ENCODE peak calls at places on chromosomes 6 and 20, in six cellular contexts. W is stomach, B is hepatocyte, K is mesothelial cell of epicardium, P is psoas muscle, T is A549. L is an unnamed sample.

GRCh38 chr20:6702144-6702543 is 65.3 kb upstream of the BMP2 start:
- DNase-seq in B (no peak), W (no peak), P (no peak), K (no peak), T (no peak), L (no peak)

GRCh38 chr20:49913399-49914047 is 1.8 kb downstream of the SPATA2 start:
- DNase-seq in B (no peak), W (no peak), P (no peak), T (no peak), K (no peak), L (no peak)

GRCh38 chr6:93792751-93793150 is 373.4 kb upstream of the EPHA7 start:
- DNase-seq in P (no peak), K (no peak), T (no peak), W (no peak), B (no peak), L (no peak)

GRCh38 chr20:62772994-62773858 is 23.0 kb upstream of the MRGBP start:
- DNase-seq in W (no peak), P (no peak), B (no peak), K (no peak), T (no peak), L (no peak)

GRCh38 chr6:138640028-138640427 is 133.5 kb upstream of the CCDC28A start:
- DNase-seq in K (no peak), W (no peak), B (no peak), P (no peak), T (no peak), L (no peak)

GRCh38 chr6:126983779-126984178 is 134.7 kb upstream of the RSPO3 start:
- DNase-seq in K (no peak), P (no peak), B (no peak), T (no peak), W (no peak), L (no peak)

GRCh38 chr6:160881409-160881808 is 110.2 kb upstream of the MAP3K4 start:
- DNase-seq in W (no peak), P (no peak), K (no peak), T (no peak), B (no peak), L (no peak)

GRCh38 chr6:42901538-42901957 is 14.3 kb upstream of the PTCRA start:
- DNase-seq in W (peak; percentile 88), P (peak; percentile 70), T (peak; percentile 41), K (no peak), B (peak; percentile 89), L (no peak)

GRCh38 chr6:146890644-146891434 is 292.1 kb downstream of the ADGB start:
- DNase-seq in K (no peak), T (no peak), P (no peak), B (no peak), W (no peak), L (no peak)

GRCh38 chr6:151065027-151065815 is 174.5 kb upstream of the AKAP12 start:
- DNase-seq in P (no peak), T (no peak), K (no peak), W (no peak), B (no peak), L (no peak)

GRCh38 chr6:70221025-70221714 is 81.7 kb downstream of the COL9A1 start:
- DNase-seq in W (no peak), T (peak; percentile 15), P (no peak), B (peak; percentile 66), K (no peak), L (no peak)

GRCh38 chr6:169979873-169980440 is 228.5 kb downstream of the ERMARD start:
- DNase-seq in B (no peak), T (no peak), W (no peak), P (no peak), K (no peak), L (no peak)

GRCh38 chr6:43951063-43951755 is 176.0 kb downstream of the MRPL14 start:
- DNase-seq in T (no peak), W (peak; percentile 87), B (peak; percentile 85), K (no peak), P (peak; percentile 61), L (peak; percentile 77)

GRCh38 chr6:35343092-35343834 is 905 bp downstream of the PPARD start:
- DNase-seq in T (no peak), P (peak; percentile 45), W (peak; percentile 43), B (no peak), K (no peak), L (no peak)

GRCh38 chr6:159908535-159908934 is 17.7 kb downstream of the MAS1 start:
- DNase-seq in K (no peak), W (no peak), P (no peak), B (no peak), T (no peak), L (no peak)

GRCh38 chr6:22227824-22228610 is 68.8 kb downstream of the PRL start:
- DNase-seq in P (no peak), T (no peak), B (no peak), K (no peak), W (no peak), L (no peak)

GRCh38 chr20:47392721-47393073 is 36.2 kb upstream of the ZMYND8 start:
- DNase-seq in W (no peak), B (no peak), T (no peak), K (no peak), P (no peak), L (no peak)

GRCh38 chr20:23508896-23509579 is 18.1 kb downstream of the CST8 start:
- DNase-seq in W (no peak), T (no peak), P (no peak), K (no peak), B (no peak), L (no peak)

GRCh38 chr6:153484056-153484455 is 353.0 kb upstream of the RGS17 start:
- DNase-seq in K (no peak), T (no peak), B (no peak), W (no peak), P (no peak), L (no peak)

GRCh38 chr6:132133734-132134490 is 182.7 kb upstream of the CCN2 start:
- DNase-seq in K (no peak), T (no peak), W (no peak), B (no peak), P (peak; percentile 15), L (no peak)

GRCh38 chr6:104229057-104229456 is 630.7 kb downstream of the HACE1 start:
- DNase-seq in T (no peak), W (no peak), B (no peak), K (no peak), P (no peak), L (no peak)

GRCh38 chr6:169045486-169045885 is 208.2 kb downstream of the THBS2 start:
- DNase-seq in T (no peak), K (no peak), B (no peak), P (peak; percentile 45), W (no peak), L (no peak)

GRCh38 chr6:8435845-8436168 is 462 bp upstream of the SLC35B3 start:
- DNase-seq in W (no peak), T (peak; percentile 1), B (no peak), K (no peak), P (no peak), L (no peak)